ENCODE peak calls at places on chromosomes 4 and X, in ten cellular contexts. W is amniotic stem cell; X is type B pancreatic cell; H is NCI-H2107; G is ovary; T is mesothelial cell of epicardium; Y is stimulated activated CD8-positive, alpha-beta memory T cell treated with anti-CD3 and anti-CD28 coated beads, Interleukin-4, amount 100 ng/mL, for 24 hours; R is activated T-cell treated with anti-CD3 and anti-CD28 coated beads for 48 hours; I is NCI-H345; U is osteoblast. A is an unnamed sample.

GRCh38 chrX:81414630-81415029 is 212.7 kb downstream of the SH3BGRL start:
- DNase-seq in W (no peak), X (no peak), H (no peak), G (no peak), T (no peak), Y (no peak), R (no peak), I (no peak), U (no peak), A (no peak)

GRCh38 chrX:120299928-120300327 is 11.3 kb downstream of the TMEM255A start:
- DNase-seq in W (no peak), X (no peak), H (peak; percentile 15), G (no peak), T (no peak), Y (no peak), R (no peak), I (no peak), U (no peak), A (no peak)

GRCh38 chr4:8589831-8590545 is 2.6 kb upstream of the CPZ start:
- DNase-seq in W (no peak), X (no peak), H (no peak), G (peak; percentile 52), T (no peak), Y (no peak), R (no peak), I (no peak), U (peak; percentile 93), A (no peak)

GRCh38 chrX:115895678-115896329 is 274.7 kb upstream of the AGTR2 start:
- DNase-seq in W (no peak), X (peak; percentile 61), H (no peak), G (no peak), T (no peak), Y (no peak), R (no peak), I (no peak), U (peak; percentile 50), A (no peak)

GRCh38 chr4:138555584-138555983 is 313.4 kb upstream of the SLC7A11 start:
- DNase-seq in W (no peak), X (no peak), H (no peak), G (no peak), T (no peak), Y (no peak), R (no peak), I (peak; percentile 58), U (no peak), A (no peak)

GRCh38 chr4:10873809-10874208 is 189.2 kb upstream of the CLNK start:
- DNase-seq in W (no peak), X (no peak), H (no peak), G (no peak), T (no peak), Y (no peak), R (no peak), I (no peak), U (no peak), A (no peak)

GRCh38 chrX:12843061-12843667 is 23.7 kb upstream of the TLR7 start:
- DNase-seq in W (no peak), X (no peak), H (no peak), G (no peak), T (no peak), Y (no peak), R (no peak), I (no peak), U (no peak), A (no peak)

GRCh38 chr4:87557348-87557747 is 28.2 kb upstream of the SPARCL1 start:
- DNase-seq in W (no peak), X (no peak), H (no peak), G (no peak), T (no peak), Y (no peak), R (no peak), I (no peak), U (no peak), A (no peak)

GRCh38 chr4:145824469-145824868 is 114.2 kb downstream of the ZNF827 start:
- DNase-seq in W (no peak), X (no peak), H (no peak), G (no peak), T (no peak), Y (no peak), R (no peak), I (no peak), U (no peak), A (no peak)

GRCh38 chr4:101155368-101155767 is 192.0 kb downstream of the PPP3CA start:
- DNase-seq in W (peak; percentile 34), X (no peak), H (no peak), G (no peak), T (no peak), Y (no peak), R (no peak), I (no peak), U (peak; percentile 71), A (no peak)

GRCh38 chrX:140933056-140933455 is 69.3 kb upstream of the SPANXB1 start:
- DNase-seq in W (no peak), X (no peak), H (no peak), G (no peak), T (no peak), Y (no peak), R (no peak), I (no peak), U (no peak), A (no peak)

GRCh38 chrX:9440116-9440844 is 24.6 kb upstream of the TBL1X start:
- DNase-seq in W (no peak), X (no peak), H (no peak), G (no peak), T (no peak), Y (no peak), R (no peak), I (no peak), U (no peak), A (no peak)

GRCh38 chr4:158809611-158810486 is 41.0 kb downstream of the FNIP2 start:
- DNase-seq in W (no peak), X (no peak), H (no peak), G (no peak), T (no peak), Y (no peak), R (no peak), I (no peak), U (no peak), A (no peak)

GRCh38 chr4:1345905-1346780 is 865 bp upstream of the UVSSA start:
- DNase-seq in W (no peak), X (no peak), H (no peak), G (peak; percentile 77), T (peak; percentile 73), Y (peak; percentile 27), R (peak; percentile 42), I (peak; percentile 19), U (peak; percentile 94), A (peak; percentile 75)

GRCh38 chr4:65954416-65954815 is 284.1 kb upstream of the EPHA5 start:
- DNase-seq in W (no peak), X (no peak), H (no peak), G (no peak), T (no peak), Y (no peak), R (no peak), I (no peak), U (no peak), A (no peak)

GRCh38 chrX:30561191-30561590 is 16.4 kb downstream of the TASL start:
- DNase-seq in W (no peak), X (no peak), H (no peak), G (no peak), T (no peak), Y (no peak), R (no peak), I (no peak), U (no peak), A (no peak)

GRCh38 chr4:86132459-86132858 is 227.4 kb downstream of the MAPK10 start:
- DNase-seq in W (no peak), X (no peak), H (no peak), G (no peak), T (no peak), Y (no peak), R (no peak), I (no peak), U (no peak), A (no peak)

GRCh38 chr4:88244821-88245579 is 39.4 kb downstream of the PPM1K start:
- DNase-seq in W (no peak), X (no peak), H (no peak), G (no peak), T (no peak), Y (peak; percentile 24), R (peak; percentile 4), I (no peak), U (no peak), A (peak; percentile 78)

GRCh38 chr4:168713193-168713592 is 216.3 kb downstream of the PALLD start:
- DNase-seq in W (no peak), X (no peak), H (no peak), G (no peak), T (no peak), Y (no peak), R (no peak), I (no peak), U (no peak), A (no peak)

GRCh38 chr4:76607266-76607799 is 172.3 kb downstream of the SHROOM3 start:
- DNase-seq in W (no peak), X (no peak), H (no peak), G (no peak), T (no peak), Y (no peak), R (no peak), I (no peak), U (no peak), A (no peak)

GRCh38 chrX:85084770-85085393 is 81.2 kb downstream of the APOOL start:
- DNase-seq in W (peak; percentile 1), X (no peak), H (no peak), G (no peak), T (no peak), Y (no peak), R (no peak), I (peak; percentile 1), U (peak; percentile 46), A (peak; percentile 23)

GRCh38 chr4:101621120-101621519 is 169.4 kb upstream of the BANK1 start:
- DNase-seq in W (peak; percentile 50), X (no peak), H (no peak), G (no peak), T (no peak), Y (no peak), R (no peak), I (no peak), U (peak; percentile 87), A (no peak)

GRCh38 chrX:40866878-40867277 is 131.5 kb upstream of the MED14 start:
- DNase-seq in W (no peak), X (no peak), H (no peak), G (no peak), T (no peak), Y (no peak), R (no peak), I (no peak), U (no peak), A (no peak)

A was measured in DND-41.